ENCODE peak calls at places on chromosomes 3 and 15, in ten cellular contexts. L is breast epithelium; T is Peyer's patch; Y is CD8-positive, alpha-beta memory T cell; V is spleen; J is fibroblast of lung; F is Panc1; O is K562; D is PC-3; B is HepG2. M is an unnamed sample. For H3K36me3 and H3K4me1, the result is how much of the 10 kb centered on the place peaks cover.

GRCh38 chr3:56415672-56416071 is 52.6 kb downstream of the ERC2 start:
- DNase-seq in V (no peak), J (no peak), Y (no peak), D (peak), T (no peak), F (no peak), L (no peak), O (no peak), B (no peak), M (no peak)

GRCh38 chr3:67289626-67290025 is 291.5 kb downstream of the KBTBD8 start:
- DNase-seq in V (no peak), Y (no peak), T (no peak), J (no peak), B (no peak), L (no peak), F (no peak), O (no peak), D (no peak), M (no peak)

GRCh38 chr15:85583404-85584390 is 203.3 kb downstream of the AKAP13 start:
- DNase-seq in D (peak), B (no peak), Y (no peak), L (no peak), J (peak), O (no peak), F (no peak), V (no peak), T (peak), M (no peak)

GRCh38 chr15:101368086-101368780 is 73.2 kb upstream of the SNRPA1 start:
- DNase-seq in Y (no peak), L (no peak), B (no peak), V (no peak), T (no peak), D (no peak), F (no peak), J (no peak), O (no peak), M (peak)

GRCh38 chr3:86990734-86991481 is at the start of gene VGLL3:
- DNase-seq in J (peak), O (no peak), F (no peak), L (peak), T (no peak), Y (no peak), B (no peak), D (peak), V (peak), M (peak)

GRCh38 chr15:41848595-41848994 is 9.9 kb downstream of the PLA2G4B start:
- DNase-seq in D (no peak), T (no peak), F (no peak), J (peak), Y (no peak), B (no peak), O (no peak), V (no peak), L (no peak), M (no peak)

GRCh38 chr3:143576568-143577270 is 271.5 kb downstream of the SLC9A9 start:
- DNase-seq in B (no peak), Y (no peak), V (no peak), O (no peak), F (no peak), L (no peak), T (no peak), J (no peak), D (no peak), M (no peak)

GRCh38 chr3:158483701-158484100 is 87.3 kb upstream of the MLF1 start:
- DNase-seq in O (no peak), D (no peak), V (no peak), F (no peak), B (no peak), J (no peak), Y (no peak), T (no peak), L (no peak), M (no peak)

GRCh38 chr3:52606373-52607085 is 70.1 kb downstream of the UQCC5 start:
- DNase-seq in D (peak), Y (no peak), L (peak), F (peak), B (peak), T (no peak), J (peak), V (no peak), O (no peak), M (no peak)

GRCh38 chr15:47577476-47577875 is 139.8 kb upstream of the SEMA6D start:
- DNase-seq in O (no peak), Y (no peak), J (no peak), B (no peak), V (no peak), D (no peak), T (no peak), L (no peak), F (no peak), M (no peak)

GRCh38 chr15:74785716-74786032 is 3.8 kb downstream of the CSK start:
- DNase-seq in B (no peak), D (no peak), L (no peak), Y (no peak), O (no peak), F (no peak), J (no peak), T (no peak), V (peak), M (no peak)

GRCh38 chr3:142211034-142211433 is 14.4 kb downstream of the GK5 start:
- DNase-seq in B (no peak), V (no peak), O (no peak), F (no peak), T (no peak), D (no peak), L (no peak), Y (no peak), J (peak), M (no peak)

GRCh38 chr3:15839568-15839967 is 41.8 kb upstream of the ANKRD28 start:
- DNase-seq in O (no peak), Y (no peak), B (no peak), V (no peak), F (no peak), D (no peak), L (no peak), J (no peak), T (no peak), M (no peak)

GRCh38 chr15:91784973-91785709 is 68.4 kb upstream of the SLCO3A1 start:
- DNase-seq in Y (no peak), T (no peak), L (no peak), V (no peak), D (no peak), J (no peak), B (no peak), F (no peak), O (no peak), M (no peak)

GRCh38 chr3:186414735-186415419 is 52.8 kb upstream of the DGKG start:
- DNase-seq in B (no peak), F (no peak), L (no peak), T (no peak), D (peak), V (no peak), J (peak), O (no peak), Y (no peak), M (no peak)

GRCh38 chr3:164332856-164333802 is 745.2 kb downstream of the SI start:
- DNase-seq in J (no peak), T (no peak), L (no peak), D (no peak), O (no peak), V (no peak), F (no peak), B (no peak), Y (no peak), M (no peak)

GRCh38 chr3:105394177-105394576 is 27.5 kb downstream of the ALCAM start:
- DNase-seq in D (peak), V (no peak), F (no peak), T (no peak), J (no peak), Y (no peak), B (no peak), O (no peak), L (no peak), M (no peak)

GRCh38 chr3:150972379-150972985 is at the start of gene CLRN1:
- DNase-seq in J (no peak), O (no peak), V (no peak), T (no peak), D (no peak), F (no peak), L (no peak), Y (no peak), B (no peak), M (no peak)

GRCh38 chr3:38725726-38726410 is 76.4 kb upstream of the SCN5A start:
- DNase-seq in O (peak), Y (no peak), L (no peak), T (no peak), D (no peak), B (no peak), J (peak), V (no peak), F (no peak), M (no peak)

GRCh38 chr3:126125781-126126251 is 41.9 kb upstream of the SLC41A3 start:
- DNase-seq in V (peak), F (no peak), D (no peak), O (no peak), J (no peak), B (no peak), L (no peak), T (no peak), Y (no peak), M (no peak)

GRCh38 chr3:169628567-169628966 is 34.9 kb downstream of the MECOM start:
- DNase-seq in T (no peak), L (no peak), F (no peak), D (no peak), Y (no peak), B (no peak), O (no peak), J (no peak), V (no peak), M (no peak)

GRCh38 chr3:184703657-184704056 is 8.2 kb downstream of the MAGEF1 start:
- DNase-seq in J (no peak), F (no peak), V (no peak), T (no peak), D (no peak), B (no peak), L (no peak), O (no peak), Y (no peak), M (no peak)

GRCh38 chr3:13587442-13587841 is 38.5 kb downstream of the FBLN2 start:
- DNase-seq in O (no peak), D (no peak), Y (no peak), V (no peak), F (no peak), J (no peak), L (no peak), T (no peak), B (no peak), M (no peak)

GRCh38 chr3:141235661-141236171 is 4.1 kb downstream of the PXYLP1 start:
- DNase-seq in D (no peak), L (no peak), J (no peak), F (no peak), B (peak), Y (no peak), T (no peak), O (no peak), V (no peak), M (no peak)

GRCh38 chr15:46409879-46410278 is 775.0 kb downstream of the SQOR start:
- DNase-seq in V (no peak), O (no peak), F (no peak), T (no peak), J (no peak), Y (no peak), L (no peak), B (no peak), D (no peak), M (no peak)

GRCh38 chr3:36244728-36245127 is 135.6 kb upstream of the STAC start:
- DNase-seq in F (no peak), T (no peak), L (no peak), V (no peak), O (no peak), D (peak), Y (no peak), B (no peak), J (no peak), M (no peak)

GRCh38 chr3:40355410-40355809 is 31.6 kb upstream of the ENTPD3 start:
- DNase-seq in F (no peak), D (no peak), B (no peak), L (no peak), O (no peak), Y (no peak), T (no peak), V (no peak), J (no peak), M (no peak)

GRCh38 chr3:58639001-58639400 is 27.6 kb downstream of the FAM3D start:
- DNase-seq in O (no peak), F (no peak), Y (no peak), V (no peak), B (no peak), L (no peak), D (peak), T (no peak), J (peak), M (no peak)

GRCh38 chr3:43872901-43873300 is 182.2 kb downstream of the ABHD5 start:
- DNase-seq in T (no peak), B (no peak), J (peak), F (no peak), V (no peak), Y (no peak), L (no peak), O (peak), D (peak), M (no peak)

GRCh38 chr3:136708339-136708985 is 43.7 kb downstream of the STAG1 start:
- DNase-seq in L (no peak), O (no peak), B (no peak), D (no peak), T (no peak), J (peak), Y (no peak), V (no peak), F (no peak), M (no peak)

GRCh38 chr15:71375934-71376333 is 260.7 kb downstream of the THSD4 start:
- DNase-seq in D (no peak), L (no peak), T (no peak), O (no peak), J (no peak), B (no peak), F (no peak), V (no peak), Y (no peak), M (no peak)

GRCh38 chr3:62277470-62277869 is 95.9 kb downstream of the FEZF2 start:
- DNase-seq in J (no peak), D (no peak), L (no peak), F (no peak), T (no peak), B (no peak), V (no peak), Y (no peak), O (no peak), M (no peak)
- H3K36me3 ChIP-seq in J (under half), D (under half), L (under half), F (under half), T (under half), B (under half), V (under half), Y (under half), O (under half), M (under half)

DNA sequence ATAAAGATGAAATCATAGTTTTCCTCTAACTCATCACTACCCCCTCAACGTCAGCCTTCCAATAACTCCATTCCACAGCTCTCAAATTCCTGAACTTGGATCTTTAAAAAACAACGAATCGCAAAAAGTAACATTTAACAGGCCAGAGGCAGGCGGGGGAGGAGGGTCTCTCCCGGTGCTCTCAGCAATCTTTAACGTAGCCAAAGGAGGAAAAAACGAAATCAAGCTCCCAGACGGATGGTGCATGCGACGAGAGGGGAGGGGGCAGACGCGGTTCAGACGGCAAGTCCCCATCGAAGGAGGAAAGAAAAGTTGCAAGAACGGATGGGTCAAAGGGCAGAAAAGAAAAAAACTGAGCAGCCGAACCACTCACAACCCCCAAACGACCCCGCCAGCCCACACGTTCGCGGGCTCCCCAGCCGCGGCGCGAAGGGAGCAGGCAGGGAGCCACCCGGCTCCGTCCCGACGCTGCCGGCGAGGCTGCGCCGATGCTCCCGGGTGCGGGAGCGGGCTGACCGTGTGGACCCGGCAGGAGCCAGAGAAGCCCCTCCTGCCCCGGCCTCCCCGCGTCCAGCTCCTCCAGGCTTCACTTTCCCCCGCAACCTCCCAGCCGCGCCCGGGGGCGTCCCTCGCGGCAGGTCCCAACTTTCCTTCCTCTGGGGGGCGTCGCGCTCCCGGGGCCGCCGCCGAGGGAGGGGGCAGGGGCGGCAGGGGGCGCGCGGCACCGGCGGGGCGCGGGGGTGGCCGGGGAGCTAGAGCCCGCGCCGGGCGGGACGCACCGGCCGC is 661 bp downstream of the PEAK1 start:
- DNase-seq in D (peak), F (no peak), L (peak), O (peak), T (peak), B (no peak), V (peak), Y (peak), J (peak), M (peak)
- H3K4me3 ChIP-seq in D (peak), F (peak), L (peak), O (peak), T (peak), B (peak), V (peak), Y (peak), J (peak), M (peak)

GRCh38 chr15:38878946-38879345 is 314.3 kb upstream of the RASGRP1 start:
- DNase-seq in T (no peak), B (no peak), V (no peak), D (peak), F (no peak), O (no peak), L (peak), J (no peak), Y (no peak), M (no peak)
- H3K4me1 ChIP-seq in T (under half), B (under half), V (under half), D (under half), F (under half), O (under half), L (under half), J (under half), Y (under half), M (under half)

GRCh38 chr3:128914966-128915645 is 35.7 kb downstream of the ACAD9 start:
- DNase-seq in L (no peak), D (no peak), B (no peak), T (no peak), J (no peak), O (no peak), V (no peak), Y (no peak), F (no peak), M (no peak)
- H3K36me3 ChIP-seq in L (under half), D (under half), B (under half), T (under half), J (under half), O (half or more), V (half or more), Y (under half), F (under half), M (half or more)

GRCh38 chr15:100330629-100331215 is 11.1 kb downstream of the ADAMTS17 start:
- DNase-seq in T (no peak), F (no peak), J (no peak), V (no peak), L (no peak), O (no peak), B (no peak), D (no peak), Y (peak), M (no peak)
- H3K4me3 ChIP-seq in T (no peak), F (no peak), J (no peak), V (no peak), L (no peak), O (no peak), B (no peak), D (no peak), Y (peak), M (no peak)

DNA sequence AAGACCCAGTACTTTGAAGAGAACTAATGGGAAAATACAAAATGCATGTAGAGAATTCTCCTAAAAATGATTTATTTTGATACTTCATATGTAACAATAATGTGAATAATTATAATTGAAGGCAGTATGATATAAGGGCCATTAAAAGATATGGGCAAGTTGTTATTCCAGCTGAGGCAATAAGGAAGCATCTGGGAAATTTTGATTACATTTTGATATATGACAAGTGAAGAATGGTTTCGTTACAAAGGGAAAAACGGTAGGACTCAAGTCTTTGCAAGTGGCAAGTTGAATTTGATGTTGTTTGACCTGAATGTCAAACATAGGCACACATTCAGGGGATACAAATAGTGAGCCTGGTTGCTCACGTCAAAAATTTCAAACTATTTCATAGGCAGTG is 137.9 kb upstream of the TP63 start:
- DNase-seq in O (no peak), F (no peak), J (no peak), L (no peak), T (no peak), V (no peak), B (no peak), D (no peak), Y (no peak), M (no peak)
- H3K4me1 ChIP-seq in O (under half), F (under half), J (under half), L (under half), T (under half), V (under half), B (under half), D (under half), Y (under half), M (under half)

DNA sequence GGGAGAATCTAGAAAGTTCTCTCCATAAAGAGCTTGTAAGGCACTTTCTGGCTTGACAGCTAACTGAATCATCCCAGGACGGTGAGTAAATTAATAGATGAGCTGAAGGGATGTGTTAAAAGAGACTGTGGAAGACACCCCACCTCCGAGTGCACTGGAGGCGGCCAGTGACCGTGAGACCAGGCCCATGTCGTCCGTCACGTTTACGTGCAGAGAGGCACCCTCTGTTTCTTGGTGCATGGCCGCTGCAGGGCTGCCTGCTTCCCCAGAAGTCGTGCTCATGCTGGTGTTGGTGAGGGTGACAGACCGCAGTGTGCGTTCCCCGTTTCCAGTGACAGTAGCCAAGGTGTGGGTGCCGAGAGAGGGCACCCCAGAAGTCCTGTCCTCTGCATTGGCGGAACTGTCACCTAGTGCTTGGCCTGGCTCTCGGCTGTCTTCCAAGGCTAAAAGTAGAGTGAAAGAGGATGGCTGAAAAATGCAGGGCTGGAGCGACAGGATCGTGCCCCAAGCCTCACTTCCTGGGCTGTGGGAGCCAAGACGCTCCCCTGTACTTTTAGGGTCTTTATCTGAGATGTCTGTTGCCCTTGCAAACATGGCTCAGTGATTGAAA is 41.1 kb downstream of the HEG1 start:
- DNase-seq in L (no peak), O (no peak), Y (no peak), J (no peak), F (no peak), T (no peak), V (no peak), B (no peak), D (no peak), M (peak)
- H3K36me3 ChIP-seq in L (under half), O (under half), Y (under half), J (under half), F (under half), T (under half), V (half or more), B (under half), D (under half), M (under half)

DNA sequence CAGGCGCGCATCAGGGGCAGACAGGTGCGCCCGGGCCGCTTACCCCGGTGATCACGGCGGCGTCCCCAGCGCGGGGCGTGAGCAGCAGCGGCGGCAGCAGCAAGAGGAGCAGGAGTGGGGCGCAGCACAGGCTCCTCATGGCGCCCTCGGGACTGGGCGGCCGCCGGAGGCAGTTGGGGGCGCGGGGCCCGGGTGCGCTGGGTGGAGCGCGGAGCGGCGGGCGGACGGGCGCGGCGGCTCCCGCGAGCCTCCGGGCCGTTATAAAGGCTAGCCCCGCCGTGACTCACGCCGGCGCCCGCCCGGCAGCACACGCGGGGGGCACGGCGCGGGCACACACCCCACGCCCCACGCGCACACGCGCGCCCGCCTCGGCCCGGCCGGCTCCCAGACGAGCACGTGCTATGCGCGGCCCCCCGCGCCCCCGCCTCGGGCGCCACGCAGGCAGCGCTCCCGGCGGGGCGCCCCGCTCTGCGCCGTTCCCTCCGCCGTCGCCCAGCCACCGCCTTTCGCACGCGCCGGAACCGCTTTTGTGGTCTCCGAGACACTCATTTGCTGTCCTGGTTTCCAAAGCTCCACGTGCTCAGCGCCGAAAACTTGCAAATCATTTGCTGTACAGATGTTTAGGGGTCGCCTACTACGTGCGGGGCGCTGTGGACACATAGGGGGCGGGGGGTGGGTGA is at the start of gene PROK2:
- DNase-seq in J (no peak), T (no peak), V (peak), D (no peak), O (no peak), Y (peak), L (no peak), F (no peak), B (no peak), M (peak)
- H3K4me3 ChIP-seq in J (no peak), T (peak), V (peak), D (no peak), O (no peak), Y (no peak), L (peak), F (no peak), B (no peak), M (no peak)

M was measured in left lung.